ENCODE peak calls at places on chromosomes 4 and X, in eight cellular contexts. P is lower leg skin, D is IMR-90, J is left ventricle myocardium inferior, V is right atrium auricular region, U is right lobe of liver, E is choroid plexus epithelial cell, H is adrenal gland. T is an unnamed sample.

GRCh38 chr4:48341776-48342558 is 638 bp downstream of the SLAIN2 start:
- DNase-seq in E (peak), D (peak), P (peak), H (peak), J (peak), U (peak), V (peak), T (no peak)

GRCh38 chr4:84938316-84938715 is 28.2 kb downstream of the WDFY3 start:
- DNase-seq in V (no peak), P (no peak), U (no peak), J (no peak), E (peak), H (no peak), D (peak), T (no peak)

GRCh38 chrX:129540068-129540653 is at the start of gene OCRL:
- DNase-seq in H (peak), J (peak), V (peak), U (peak), P (peak), D (peak), E (peak), T (no peak)

GRCh38 chr4:24651266-24651665 is 66.9 kb upstream of the DHX15 start:
- DNase-seq in D (no peak), P (no peak), U (no peak), H (no peak), J (no peak), E (no peak), V (no peak), T (no peak)

GRCh38 chrX:151776113-151776790 is 41.7 kb downstream of the CNGA2 start:
- DNase-seq in V (peak), U (no peak), P (peak), J (peak), H (no peak), D (no peak), E (no peak), T (peak)

GRCh38 chrX:31333181-31333831 is 261.5 kb upstream of the FTHL17 start:
- DNase-seq in V (no peak), H (no peak), D (peak), U (no peak), P (no peak), E (peak), J (no peak), T (no peak)

GRCh38 chrX:2708016-2708415 is 16.9 kb downstream of the CD99 start:
- DNase-seq in E (no peak), H (no peak), U (no peak), D (no peak), P (no peak), V (no peak), J (no peak), T (no peak)

GRCh38 chr4:168569066-168569908 is 72.4 kb downstream of the PALLD start:
- DNase-seq in H (no peak), V (no peak), D (no peak), J (no peak), P (no peak), U (no peak), E (peak), T (no peak)

GRCh38 chrX:153878969-153879653 is 6.9 kb downstream of the L1CAM start:
- DNase-seq in H (peak), U (no peak), P (no peak), J (no peak), E (peak), D (no peak), V (no peak), T (no peak)

GRCh38 chr4:183700407-183700806 is 41.3 kb downstream of the TRAPPC11 start:
- DNase-seq in P (no peak), J (no peak), D (no peak), H (no peak), U (no peak), V (no peak), E (no peak), T (no peak)

GRCh38 chr4:54800831-54801530 is 143.2 kb downstream of the KIT start:
- DNase-seq in E (no peak), J (no peak), H (no peak), P (no peak), U (no peak), V (no peak), D (no peak), T (no peak)

GRCh38 chr4:150229538-150229937 is 151.3 kb downstream of the DCLK2 start:
- DNase-seq in V (no peak), J (no peak), U (no peak), D (peak), P (no peak), H (no peak), E (peak), T (no peak)

GRCh38 chrX:102712967-102713677 is 874 bp downstream of the GPRASP2 start:
- DNase-seq in U (peak), V (peak), D (peak), E (peak), J (peak), P (peak), H (peak), T (no peak)

GRCh38 chr4:141480950-141481349 is 155.4 kb upstream of the IL15 start:
- DNase-seq in D (no peak), V (no peak), E (no peak), P (no peak), J (no peak), H (no peak), U (no peak), T (no peak)

GRCh38 chr4:141486375-141486997 is 149.9 kb upstream of the IL15 start:
- DNase-seq in J (no peak), H (no peak), E (peak), P (no peak), U (no peak), V (no peak), D (peak), T (peak)
- H3K4me3 ChIP-seq in J (no peak), H (no peak), E (no peak), P (no peak), U (no peak), V (no peak), D (no peak), T (no peak)

GRCh38 chrX:46903458-46904242 is 8.6 kb upstream of the JADE3 start:
- DNase-seq in H (peak), D (peak), J (peak), P (peak), U (peak), E (peak), V (peak), T (peak)
- H3K4me3 ChIP-seq in H (no peak), D (peak), J (peak), P (no peak), U (peak), E (peak), V (peak), T (peak)

GRCh38 chrX:115388879-115389278 is 99.4 kb downstream of the LUZP4 start:
- DNase-seq in P (no peak), V (no peak), J (no peak), H (no peak), U (no peak), D (peak), E (peak), T (no peak)

GRCh38 chrX:115392871-115393270 is 103.4 kb downstream of the LUZP4 start:
- DNase-seq in E (no peak), J (no peak), D (no peak), P (no peak), H (no peak), U (no peak), V (no peak), T (no peak)

GRCh38 chrX:115387327-115387726 is 97.8 kb downstream of the LUZP4 start:
- DNase-seq in J (no peak), D (no peak), E (no peak), P (no peak), V (no peak), U (no peak), H (no peak), T (no peak)

GRCh38 chrX:115392031-115392430 is 102.5 kb downstream of the LUZP4 start:
- DNase-seq in U (no peak), P (no peak), H (no peak), D (no peak), J (no peak), V (no peak), E (no peak), T (no peak)

DNA sequence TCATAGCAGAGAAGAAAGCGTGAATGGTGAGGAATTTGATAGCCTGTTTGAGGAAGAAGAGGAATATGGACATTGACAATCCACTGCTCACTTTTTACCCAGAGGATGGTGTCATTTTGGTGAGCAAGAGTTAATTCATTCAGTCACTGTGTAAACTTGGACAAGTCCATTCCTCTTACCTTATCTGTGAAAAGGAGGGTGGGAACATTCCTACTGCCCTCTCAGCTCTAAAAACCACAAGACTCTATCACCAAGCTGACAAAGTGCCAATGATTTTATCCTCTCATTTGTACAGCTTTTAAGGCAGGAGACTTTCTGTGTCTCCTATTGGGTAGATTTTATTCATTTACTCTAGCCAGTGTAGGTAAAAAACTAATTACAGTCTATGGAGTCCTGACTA is 103.8 kb downstream of the LUZP4 start:
- DNase-seq in V (no peak), E (peak), J (no peak), D (peak), P (no peak), H (no peak), U (no peak), T (no peak)
- H3K4me3 ChIP-seq in V (no peak), E (no peak), J (no peak), D (no peak), P (no peak), H (no peak), U (no peak), T (no peak)

GRCh38 chr4:123352966-123353365 is 43.6 kb upstream of the SPRY1 start:
- DNase-seq in U (no peak), P (no peak), J (no peak), H (no peak), D (no peak), E (no peak), V (no peak), T (no peak)

GRCh38 chr4:123356914-123357313 is 39.7 kb upstream of the SPRY1 start:
- DNase-seq in E (no peak), H (no peak), U (no peak), P (no peak), D (no peak), V (no peak), J (no peak), T (no peak)

GRCh38 chr4:123352240-123352945 is 44.2 kb upstream of the SPRY1 start:
- DNase-seq in E (peak), P (no peak), D (peak), U (no peak), V (no peak), H (no peak), J (no peak), T (peak)

GRCh38 chr4:123353656-123354055 is 42.9 kb upstream of the SPRY1 start:
- DNase-seq in V (no peak), H (no peak), D (peak), U (no peak), J (no peak), P (no peak), E (no peak), T (no peak)

GRCh38 chr4:123354701-123355100 is 41.9 kb upstream of the SPRY1 start:
- DNase-seq in H (no peak), U (no peak), P (no peak), J (no peak), E (no peak), V (no peak), D (no peak), T (no peak)
- H3K4me3 ChIP-seq in H (no peak), U (no peak), P (no peak), J (no peak), E (no peak), V (no peak), D (no peak), T (no peak)